ENCODE peak calls at places on chromosomes 4 and X, in five cellular contexts. J is SJSA1, B is left ventricle myocardium inferior, F is prostate gland, T is fibroblast of lung. C is an unnamed sample.

GRCh38 chr4:8131210-8131609 is 27.4 kb downstream of the ABLIM2 start:
- DNase-seq in J (no peak), B (no peak), F (no peak), T (no peak), C (no peak)

GRCh38 chr4:185679523-185679922 is 132.5 kb downstream of the SORBS2 start:
- DNase-seq in J (no peak), B (no peak), F (no peak), T (no peak), C (no peak)

GRCh38 chr4:169142390-169142789 is 128.4 kb downstream of the SH3RF1 start:
- DNase-seq in J (no peak), B (no peak), F (no peak), T (peak), C (no peak)

GRCh38 chr4:158314756-158315487 is 104.6 kb downstream of the TMEM144 start:
- DNase-seq in J (peak), B (no peak), F (no peak), T (peak), C (peak)

GRCh38 chr4:37561803-37562207 is 124.4 kb downstream of the RELL1 start:
- DNase-seq in J (peak), B (no peak), F (no peak), T (peak), C (no peak)

GRCh38 chr4:100295792-100296191 is 105.5 kb upstream of the DDIT4L start:
- DNase-seq in J (no peak), B (no peak), F (no peak), T (peak), C (peak)

GRCh38 chr4:54855221-54855854 is 197.6 kb downstream of the KIT start:
- DNase-seq in J (no peak), B (peak), F (no peak), T (no peak), C (no peak)

GRCh38 chrX:130952266-130953043 is 49.4 kb upstream of the ENOX2 start:
- DNase-seq in J (no peak), B (no peak), F (no peak), T (no peak), C (no peak)

GRCh38 chr4:1323635-1324442 is 23.2 kb upstream of the UVSSA start:
- DNase-seq in J (peak), B (no peak), F (no peak), T (peak), C (peak)

GRCh38 chr4:182645511-182645910 is 271.7 kb downstream of the DCTD start:
- DNase-seq in J (no peak), B (no peak), F (no peak), T (peak), C (peak)

GRCh38 chr4:33073811-33074210 is 2353.6 kb downstream of the PCDH7 start:
- DNase-seq in J (no peak), B (no peak), F (no peak), T (peak), C (no peak)

GRCh38 chr4:98566491-98567008 is 91.9 kb downstream of the TSPAN5 start:
- DNase-seq in J (no peak), B (no peak), F (no peak), T (no peak), C (peak)

GRCh38 chr4:67332627-67333026 is 212.7 kb downstream of the CENPC start:
- DNase-seq in J (no peak), B (no peak), F (no peak), T (no peak), C (no peak)

GRCh38 chrX:100404851-100405250 is 5.2 kb downstream of the PCDH19 start:
- DNase-seq in J (no peak), B (no peak), F (no peak), T (no peak), C (no peak)

GRCh38 chr4:16226816-16227461 is 668 bp upstream of the TAPT1 start:
- DNase-seq in J (peak), B (peak), F (peak), T (peak), C (no peak)

GRCh38 chrX:50458483-50458882 is 12.1 kb downstream of the DGKK start:
- DNase-seq in J (no peak), B (no peak), F (no peak), T (no peak), C (no peak)

GRCh38 chrX:114712466-114712865 is 128.6 kb downstream of the HTR2C start:
- DNase-seq in J (no peak), B (no peak), F (no peak), T (no peak), C (no peak)

GRCh38 chrX:119427024-119427794 is 28.1 kb downstream of the SLC25A43 start:
- DNase-seq in J (no peak), B (peak), F (no peak), T (peak), C (peak)

GRCh38 chr4:7761720-7762119 is 177.9 kb downstream of the AFAP1 start:
- DNase-seq in J (peak), B (peak), F (no peak), T (peak), C (no peak)

GRCh38 chr4:156623376-156623775 is 348.2 kb downstream of the PDGFC start:
- DNase-seq in J (no peak), B (no peak), F (no peak), T (peak), C (no peak)

GRCh38 chrX:33252306-33252825 is 41.0 kb upstream of the DMD start:
- DNase-seq in J (no peak), B (no peak), F (no peak), T (no peak), C (no peak)

GRCh38 chr4:76547167-76547760 is 112.2 kb downstream of the SHROOM3 start:
- DNase-seq in J (no peak), B (no peak), F (no peak), T (peak), C (no peak)

GRCh38 chr4:6727943-6728250 is 11.9 kb downstream of the BLOC1S4 start:
- DNase-seq in J (peak), B (no peak), F (no peak), T (peak), C (no peak)

GRCh38 chr4:113106076-113106475 is 56.6 kb downstream of the ANK2 start:
- DNase-seq in J (peak), B (no peak), F (no peak), T (peak), C (no peak)

GRCh38 chr4:85828295-85828910 is 353.5 kb downstream of the ARHGAP24 start:
- DNase-seq in J (peak), B (no peak), F (no peak), T (peak), C (no peak)

GRCh38 chr4:183546376-183546775 is 41.5 kb downstream of the ING2 start:
- DNase-seq in J (no peak), B (no peak), F (no peak), T (no peak), C (no peak)

GRCh38 chr4:111788046-111788642 is 357.1 kb upstream of the FAM241A start:
- DNase-seq in J (no peak), B (no peak), F (no peak), T (no peak), C (no peak)

GRCh38 chr4:79588679-79589078 is 180.7 kb upstream of the GK2 start:
- DNase-seq in J (no peak), B (no peak), F (no peak), T (peak), C (no peak)

GRCh38 chrX:17680732-17681413 is 56.4 kb upstream of the SCML1 start:
- DNase-seq in J (peak), B (no peak), F (no peak), T (no peak), C (no peak)

GRCh38 chrX:40147399-40148188 is 49.8 kb upstream of the BCOR start:
- DNase-seq in J (no peak), B (no peak), F (no peak), T (no peak), C (no peak)

GRCh38 chr4:120750152-120750525 is 172.4 kb downstream of the PRDM5 start:
- DNase-seq in J (no peak), B (no peak), F (no peak), T (no peak), C (no peak)
- H3K4me3 ChIP-seq in J (no peak), B (no peak), F (no peak), T (no peak), C (no peak)

GRCh38 chr4:184548651-184549341 is 74.4 kb upstream of the IRF2 start:
- DNase-seq in J (no peak), B (peak), F (no peak), T (no peak), C (no peak)
- H3K4me3 ChIP-seq in J (no peak), B (peak), F (no peak), T (no peak), C (no peak)

DNA sequence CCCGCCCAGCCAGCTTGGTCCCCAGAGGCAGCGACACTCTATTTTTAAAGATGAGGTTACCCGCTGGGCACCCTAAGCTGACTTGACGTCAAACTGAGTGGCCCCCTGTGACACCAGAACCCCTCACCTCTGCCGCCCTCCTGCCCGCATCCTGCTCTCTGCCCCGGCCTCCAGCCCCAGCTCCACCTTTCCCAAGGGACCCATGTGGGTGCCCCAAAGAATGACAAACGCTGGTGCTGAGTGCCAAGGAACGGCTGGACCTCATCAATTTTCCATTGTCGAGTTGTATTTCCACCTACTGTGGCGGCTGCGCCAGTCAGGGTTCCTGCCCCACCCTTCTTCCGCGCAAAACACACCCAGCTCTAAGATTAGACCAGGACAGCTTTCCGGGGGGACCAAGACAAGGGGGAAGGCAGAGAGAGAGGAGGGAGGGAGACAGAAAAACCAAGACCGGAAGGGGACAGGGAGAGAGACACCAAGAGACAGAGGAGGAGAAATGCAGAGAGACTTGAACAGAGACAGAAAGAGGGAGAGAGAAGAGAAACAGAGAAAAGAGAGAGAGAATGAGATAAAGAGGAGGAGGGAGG is 2.0 kb downstream of the PRKX start:
- DNase-seq in J (no peak), B (peak), F (no peak), T (no peak), C (no peak)
- H3K4me3 ChIP-seq in J (no peak), B (peak), F (peak), T (peak), C (peak)

GRCh38 chrX:41322821-41323603 is 10.9 kb upstream of the DDX3X start:
- DNase-seq in J (no peak), B (no peak), F (no peak), T (no peak), C (no peak)
- H3K4me3 ChIP-seq in J (no peak), B (no peak), F (no peak), T (no peak), C (no peak)

GRCh38 chrX:150063673-150064072 is 125.4 kb upstream of the EOLA2 start:
- DNase-seq in J (no peak), B (no peak), F (no peak), T (no peak), C (no peak)

GRCh38 chrX:150060406-150060805 is 122.1 kb upstream of the EOLA2 start:
- DNase-seq in J (peak), B (no peak), F (no peak), T (peak), C (no peak)

GRCh38 chrX:150058728-150059127 is 120.4 kb upstream of the EOLA2 start:
- DNase-seq in J (peak), B (no peak), F (no peak), T (no peak), C (no peak)

GRCh38 chrX:150063138-150063518 is 124.8 kb upstream of the EOLA2 start:
- DNase-seq in J (no peak), B (no peak), F (no peak), T (no peak), C (no peak)

GRCh38 chrX:150062292-150063137 is 124.2 kb upstream of the EOLA2 start:
- DNase-seq in J (peak), B (peak), F (no peak), T (peak), C (peak)
- H3K4me3 ChIP-seq in J (no peak), B (no peak), F (no peak), T (no peak), C (no peak)

DNA sequence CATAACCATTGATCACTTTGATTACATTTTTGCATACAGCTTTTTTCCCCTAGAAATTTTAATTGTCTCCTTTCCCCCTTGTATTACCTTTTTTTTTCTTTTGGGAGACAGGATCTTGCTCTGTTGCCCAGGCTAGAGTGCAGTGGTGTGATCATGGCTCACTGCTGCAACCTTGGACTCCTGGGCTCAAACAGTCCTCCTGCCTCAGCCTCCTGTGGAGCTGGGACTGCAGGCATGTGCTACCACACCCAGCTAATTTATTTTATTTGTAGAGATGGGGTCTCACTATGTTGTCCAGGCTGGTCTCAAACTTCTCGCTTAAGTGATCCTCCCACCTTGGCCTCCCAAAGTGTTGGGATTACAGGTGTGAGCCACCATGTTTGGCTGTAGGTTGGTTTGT is 47.0 kb downstream of the ZFX start:
- DNase-seq in J (no peak), B (no peak), F (no peak), T (no peak), C (no peak)
- H3K4me3 ChIP-seq in J (no peak), B (no peak), F (no peak), T (no peak), C (no peak)

GRCh38 chr4:150578745-150579470 is 3.0 kb upstream of the MAB21L2 start:
- DNase-seq in J (no peak), B (no peak), F (no peak), T (peak), C (no peak)
- H3K4me3 ChIP-seq in J (no peak), B (peak), F (no peak), T (peak), C (peak)

GRCh38 chrX:138711399-138712347 is at the start of gene FGF13:
- DNase-seq in J (peak), B (peak), F (peak), T (peak), C (no peak)

GRCh38 chrX:138708268-138708667 is 3.2 kb downstream of the FGF13 start:
- DNase-seq in J (no peak), B (no peak), F (no peak), T (peak), C (no peak)

GRCh38 chrX:138710311-138710791 is 1.2 kb downstream of the FGF13 start:
- DNase-seq in J (no peak), B (peak), F (peak), T (no peak), C (no peak)

GRCh38 chrX:138710866-138711331 is 618 bp downstream of the FGF13 start:
- DNase-seq in J (peak), B (peak), F (no peak), T (peak), C (no peak)

GRCh38 chrX:138709886-138710285 is 1.6 kb downstream of the FGF13 start:
- DNase-seq in J (no peak), B (no peak), F (no peak), T (peak), C (no peak)
- H3K4me3 ChIP-seq in J (no peak), B (peak), F (peak), T (no peak), C (no peak)

GRCh38 chrX:154376768-154377167 is 2.3 kb upstream of the EMD start:
- DNase-seq in J (no peak), B (no peak), F (no peak), T (no peak), C (no peak)

GRCh38 chrX:154372612-154373022 is 1.8 kb downstream of the FLNA start:
- DNase-seq in J (peak), B (no peak), F (no peak), T (peak), C (no peak)

GRCh38 chrX:154373340-154374306 is 811 bp downstream of the FLNA start:
- DNase-seq in J (peak), B (peak), F (peak), T (peak), C (peak)

GRCh38 chrX:154374361-154375155 is at the start of gene FLNA:
- DNase-seq in J (peak), B (peak), F (no peak), T (peak), C (no peak)

GRCh38 chrX:154375156-154375504 is 696 bp upstream of the FLNA start:
- DNase-seq in J (no peak), B (no peak), F (no peak), T (no peak), C (no peak)
- H3K4me3 ChIP-seq in J (peak), B (peak), F (no peak), T (peak), C (peak)

DNA sequence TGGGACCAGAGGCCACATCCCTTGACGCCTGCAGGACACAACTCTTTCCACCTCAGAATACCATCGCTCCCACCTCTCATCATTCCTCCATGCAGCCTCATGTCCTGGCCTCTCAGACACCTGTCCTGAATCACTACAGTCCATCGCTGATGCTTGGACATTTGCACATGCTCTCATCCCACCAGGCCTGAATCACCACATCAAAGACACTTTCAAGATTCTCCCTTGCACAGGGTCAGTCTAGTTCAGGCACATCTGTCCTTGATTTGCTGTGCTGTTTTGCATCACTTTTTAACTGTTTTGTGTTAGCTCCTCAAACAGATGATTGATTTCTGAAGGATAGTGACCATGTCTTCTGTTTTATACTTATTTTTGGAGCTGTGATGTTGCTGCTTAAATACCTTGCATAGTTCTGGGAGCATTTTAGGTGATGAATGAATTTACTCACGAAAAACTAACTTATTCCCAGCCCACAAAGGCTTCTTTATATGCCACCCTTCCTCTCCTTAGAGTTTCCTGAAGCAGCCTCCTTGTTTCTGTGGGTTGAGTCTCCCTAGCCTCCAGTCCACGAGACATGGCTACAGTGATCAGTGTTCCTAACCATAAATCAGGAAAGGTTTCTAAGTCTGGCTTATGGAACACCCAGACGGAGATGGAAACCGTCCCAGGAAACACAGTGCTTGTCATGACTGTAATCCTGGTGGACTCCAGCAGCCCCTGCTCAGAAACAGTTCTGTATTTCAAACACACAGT is 2.7 kb downstream of the FAM114A1 start:
- DNase-seq in J (no peak), B (no peak), F (no peak), T (peak), C (no peak)
- H3K4me3 ChIP-seq in J (no peak), B (no peak), F (no peak), T (peak), C (no peak)

C was measured in skeletal muscle cell.